ENCODE peak calls at places on chromosomes 13 and 19, in nine cellular contexts. V is left ventricle myocardium inferior; M is tibial artery; J is heart right ventricle; X is aorta; C is naive thymus-derived CD4-positive, alpha-beta T cell; U is Peyer's patch; A is endodermal cell; B is NT2/D1. Z is an unnamed sample.

GRCh38 chr19:33234736-33235135 is 9.1 kb upstream of the SLC7A10 start:
- DNase-seq in A (no peak), C (no peak), U (no peak), J (no peak), X (no peak), B (no peak), M (no peak), V (no peak), Z (no peak)

GRCh38 chr13:30373727-30374126 is 48.6 kb upstream of the UBE2L5 start:
- DNase-seq in B (no peak), M (no peak), A (no peak), X (no peak), C (peak; percentile 40), U (no peak), V (no peak), J (no peak), Z (no peak)

GRCh38 chr13:23960566-23961156 is 63.4 kb upstream of the C1QTNF9B start:
- DNase-seq in V (no peak), U (no peak), J (no peak), C (no peak), M (no peak), A (peak; percentile 65), X (no peak), B (peak; percentile 8), Z (no peak)

GRCh38 chr19:47421844-47422395 is 2.6 kb upstream of the MEIS3 start:
- DNase-seq in U (no peak), J (no peak), M (no peak), V (no peak), B (no peak), X (no peak), A (peak; percentile 91), C (no peak), Z (no peak)

GRCh38 chr19:38617283-38617763 is 430 bp downstream of the MAP4K1 start:
- DNase-seq in M (no peak), V (no peak), C (no peak), U (no peak), J (no peak), X (no peak), A (no peak), B (no peak), Z (peak; percentile 47)

GRCh38 chr19:40693150-40693788 is 2.8 kb upstream of the NUMBL start:
- DNase-seq in J (no peak), V (no peak), X (no peak), U (no peak), B (no peak), C (no peak), M (no peak), A (no peak), Z (no peak)

GRCh38 chr19:35768082-35768421 is 7.3 kb upstream of the ARHGAP33 start:
- DNase-seq in V (no peak), B (no peak), A (no peak), J (no peak), C (no peak), U (no peak), M (no peak), X (peak; percentile 64), Z (no peak)

GRCh38 chr13:45398862-45399261 is 19.3 kb downstream of the SLC25A30 start:
- DNase-seq in V (no peak), C (peak; percentile 44), U (no peak), X (no peak), B (no peak), M (no peak), J (no peak), A (no peak), Z (no peak)

GRCh38 chr19:23769691-23770468 is 11.2 kb upstream of the ZNF681 start:
- DNase-seq in A (no peak), V (no peak), U (no peak), M (no peak), B (no peak), C (no peak), J (no peak), X (no peak), Z (no peak)

GRCh38 chr19:41914906-41915247 is 13.4 kb downstream of the ERFL start:
- DNase-seq in A (no peak), X (no peak), B (no peak), U (no peak), V (no peak), M (no peak), C (no peak), J (no peak), Z (no peak)

GRCh38 chr19:31985001-31985605 is 360.3 kb upstream of the ZNF507 start:
- DNase-seq in B (no peak), A (no peak), V (no peak), J (no peak), M (no peak), X (no peak), U (no peak), C (no peak), Z (no peak)

GRCh38 chr13:43894438-43894837 is 14.7 kb downstream of the LACC1 start:
- DNase-seq in M (no peak), J (no peak), V (no peak), U (no peak), B (no peak), A (no peak), X (no peak), C (no peak), Z (no peak)

GRCh38 chr13:27826379-27827353 is 34.4 kb downstream of the GSX1 start:
- DNase-seq in X (peak; percentile 92), V (peak; percentile 76), U (peak; percentile 87), A (peak; percentile 96), C (peak; percentile 70), B (peak; percentile 72), J (peak; percentile 74), M (peak; percentile 64), Z (peak; percentile 85)

GRCh38 chr13:44429311-44429710 is 55.7 kb downstream of the SERP2 start:
- DNase-seq in A (no peak), X (no peak), U (no peak), J (no peak), C (no peak), B (no peak), M (no peak), V (no peak), Z (no peak)

GRCh38 chr19:50794778-50795664 is 4.8 kb downstream of the ACP4 start:
- DNase-seq in X (no peak), B (no peak), J (no peak), A (peak; percentile 84), M (no peak), V (no peak), C (no peak), U (no peak), Z (no peak)

GRCh38 chr13:99553033-99553432 is 51.8 kb downstream of the TM9SF2 start:
- DNase-seq in V (no peak), M (no peak), A (no peak), C (no peak), X (no peak), B (no peak), U (no peak), J (no peak), Z (no peak)

GRCh38 chr13:99555149-99555548 is 53.9 kb downstream of the TM9SF2 start:
- DNase-seq in X (no peak), B (no peak), U (no peak), C (no peak), V (no peak), J (no peak), A (no peak), M (no peak), Z (no peak)

GRCh38 chr13:99559560-99559959 is 58.3 kb downstream of the TM9SF2 start:
- DNase-seq in A (no peak), X (no peak), J (no peak), B (no peak), U (no peak), V (no peak), C (no peak), M (no peak), Z (no peak)

GRCh38 chr13:99558570-99559180 is 57.4 kb downstream of the TM9SF2 start:
- DNase-seq in U (no peak), B (no peak), C (no peak), J (no peak), X (no peak), M (no peak), A (no peak), V (no peak), Z (no peak)

GRCh38 chr13:99556867-99557443 is 55.7 kb downstream of the TM9SF2 start:
- DNase-seq in C (no peak), B (no peak), A (no peak), U (no peak), V (no peak), X (no peak), J (no peak), M (no peak), Z (no peak)
- H3K36me3 ChIP-seq in C (peaks cover 74% of the 10 kb centered on the region), B (peaks cover 53% of the 10 kb centered on the region), A (peaks cover 73% of the 10 kb centered on the region), U (no peaks in the 10 kb centered on the region), V (peaks cover 94% of the 10 kb centered on the region), X (no peaks in the 10 kb centered on the region), J (peaks cover 100% of the 10 kb centered on the region), M (peaks cover 65% of the 10 kb centered on the region), Z (no peaks in the 10 kb centered on the region)

GRCh38 chr19:58182577-58182988 is 278 bp upstream of the ZNF274 start:
- DNase-seq in A (no peak), U (no peak), X (no peak), B (no peak), V (no peak), M (no peak), J (peak; percentile 89), C (no peak), Z (no peak)
- H3K9me3 ChIP-seq in A (peaks cover 85% of the 10 kb centered on the region), U (no peaks in the 10 kb centered on the region), X (peaks cover 34% of the 10 kb centered on the region), B (peaks cover 53% of the 10 kb centered on the region), V (peaks cover 90% of the 10 kb centered on the region), M (peaks cover 95% of the 10 kb centered on the region), J (peaks cover 87% of the 10 kb centered on the region), C (peaks cover 39% of the 10 kb centered on the region), Z (peaks cover 70% of the 10 kb centered on the region)

DNA sequence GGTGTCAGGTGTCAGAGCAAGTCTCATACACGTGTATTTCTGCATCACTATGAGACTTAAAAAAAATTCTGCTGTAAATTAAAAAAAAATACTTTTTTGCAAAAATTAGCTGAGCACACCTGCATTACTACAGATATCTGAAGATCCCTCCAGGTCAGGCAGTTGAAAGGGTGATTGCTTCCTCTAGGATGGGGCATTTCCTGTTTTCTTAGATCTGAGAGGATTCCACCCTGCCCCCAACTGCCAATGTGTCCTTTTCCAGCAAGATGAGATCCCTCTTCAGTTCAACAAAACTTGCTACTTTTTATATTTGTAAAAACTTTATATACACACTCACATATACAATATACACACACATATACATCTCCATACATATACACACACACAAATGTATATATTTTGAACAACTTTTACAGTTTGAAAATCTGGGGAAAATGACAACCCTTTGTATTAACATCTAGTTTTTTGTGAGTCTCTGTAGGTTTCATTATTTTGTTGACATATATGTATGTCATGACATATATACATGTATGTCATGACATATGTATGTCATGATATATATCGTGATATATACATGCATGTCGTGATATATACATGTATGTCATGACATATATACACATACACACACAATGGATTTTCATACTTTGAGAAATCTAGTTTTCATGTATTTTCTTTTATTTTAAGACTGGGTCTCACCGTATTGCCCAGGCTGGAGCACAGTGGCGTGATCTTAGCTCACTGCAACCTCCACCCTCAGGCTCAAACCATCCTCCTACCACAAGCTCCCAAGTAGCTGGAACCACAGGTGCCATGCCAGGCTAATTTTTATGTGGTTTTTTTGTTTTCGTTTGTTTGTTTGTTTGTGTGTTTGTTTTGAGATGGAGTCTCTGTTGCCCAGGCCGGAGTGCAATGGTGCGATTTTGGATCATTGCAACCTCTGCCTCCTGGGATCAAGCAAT is 17.8 kb downstream of the ZNF813 start:
- DNase-seq in J (no peak), V (no peak), A (no peak), B (no peak), X (no peak), C (no peak), U (no peak), M (no peak), Z (no peak)
- H3K36me3 ChIP-seq in J (peaks cover 77% of the 10 kb centered on the region), V (peaks cover 86% of the 10 kb centered on the region), A (peaks cover 95% of the 10 kb centered on the region), B (peaks cover 30% of the 10 kb centered on the region), X (peaks cover 5% of the 10 kb centered on the region), C (peaks cover 64% of the 10 kb centered on the region), U (no peaks in the 10 kb centered on the region), M (peaks cover 79% of the 10 kb centered on the region), Z (no peaks in the 10 kb centered on the region)

GRCh38 chr19:12222980-12223630 is 60.2 kb downstream of the ZNF136 start:
- DNase-seq in C (no peak), U (no peak), M (no peak), X (no peak), J (no peak), B (no peak), A (no peak), V (no peak), Z (no peak)
- H3K9me3 ChIP-seq in C (no peaks in the 10 kb centered on the region), U (no peaks in the 10 kb centered on the region), M (peaks cover 10% of the 10 kb centered on the region), X (peaks cover 9% of the 10 kb centered on the region), J (peaks cover 3% of the 10 kb centered on the region), B (peaks cover 64% of the 10 kb centered on the region), A (peaks cover 52% of the 10 kb centered on the region), V (peaks cover 13% of the 10 kb centered on the region), Z (peaks cover 2% of the 10 kb centered on the region)

Z was measured in ovary.